ENCODE peak calls at places on chromosomes 2 and 18, in ten cellular contexts. One of them, this sample, is unnamed.

GRCh38 chr2:127705281-127706065 is 4.2 kb downstream of the SFT2D3 start:
- DNase-seq in MM.1S: no peak
- DNase-seq in astrocyte of the spinal cord: no peak
- DNase-seq in HFFc6: no peak
- DNase-seq in RWPE1: no peak
- DNase-seq in epithelial cell of esophagus: no peak
- DNase-seq in heart right ventricle: no peak
- DNase-seq in H1: no peak
- DNase-seq in WTC11: no peak
- DNase-seq in AG09309: no peak
- DNase-seq in this sample: peak

GRCh38 chr2:98539056-98539735 is 69.1 kb downstream of the COA5 start:
- DNase-seq in WTC11: no peak
- DNase-seq in astrocyte of the spinal cord: no peak
- DNase-seq in AG09309: no peak
- DNase-seq in heart right ventricle: no peak
- DNase-seq in H1: no peak
- DNase-seq in MM.1S: no peak
- DNase-seq in epithelial cell of esophagus: no peak
- DNase-seq in HFFc6: no peak
- DNase-seq in RWPE1: no peak
- DNase-seq in this sample: no peak

GRCh38 chr2:101697124-101697793 is at the start of gene MAP4K4:
- DNase-seq in RWPE1: peak
- DNase-seq in epithelial cell of esophagus: peak
- DNase-seq in WTC11: peak
- DNase-seq in MM.1S: peak
- DNase-seq in heart right ventricle: peak
- DNase-seq in astrocyte of the spinal cord: peak
- DNase-seq in H1: peak
- DNase-seq in AG09309: peak
- DNase-seq in HFFc6: peak
- DNase-seq in this sample: peak

GRCh38 chr18:63322908-63323634 is 3.5 kb upstream of the BCL2 start:
- DNase-seq in MM.1S: peak
- DNase-seq in epithelial cell of esophagus: peak
- DNase-seq in heart right ventricle: peak
- DNase-seq in RWPE1: peak
- DNase-seq in HFFc6: peak
- DNase-seq in astrocyte of the spinal cord: peak
- DNase-seq in AG09309: peak
- DNase-seq in H1: no peak
- DNase-seq in WTC11: peak
- DNase-seq in this sample: peak

GRCh38 chr2:50448556-50448955 is 583.4 kb downstream of the NRXN1 start:
- DNase-seq in MM.1S: no peak
- DNase-seq in astrocyte of the spinal cord: no peak
- DNase-seq in heart right ventricle: no peak
- DNase-seq in H1: no peak
- DNase-seq in WTC11: no peak
- DNase-seq in epithelial cell of esophagus: no peak
- DNase-seq in HFFc6: no peak
- DNase-seq in AG09309: no peak
- DNase-seq in RWPE1: no peak
- DNase-seq in this sample: no peak

GRCh38 chr2:240436626-240437180 is 1.2 kb downstream of the GPC1 start:
- DNase-seq in H1: no peak
- DNase-seq in epithelial cell of esophagus: peak
- DNase-seq in astrocyte of the spinal cord: peak
- DNase-seq in HFFc6: no peak
- DNase-seq in heart right ventricle: no peak
- DNase-seq in WTC11: no peak
- DNase-seq in AG09309: no peak
- DNase-seq in RWPE1: no peak
- DNase-seq in MM.1S: no peak
- DNase-seq in this sample: peak

GRCh38 chr2:122179492-122180070 is 424.1 kb downstream of the TSN start:
- DNase-seq in HFFc6: no peak
- DNase-seq in MM.1S: no peak
- DNase-seq in WTC11: no peak
- DNase-seq in astrocyte of the spinal cord: no peak
- DNase-seq in H1: no peak
- DNase-seq in epithelial cell of esophagus: peak
- DNase-seq in RWPE1: no peak
- DNase-seq in heart right ventricle: no peak
- DNase-seq in AG09309: no peak
- DNase-seq in this sample: peak

GRCh38 chr2:200749631-200750322 is 61.9 kb upstream of the BZW1 start:
- DNase-seq in MM.1S: no peak
- DNase-seq in HFFc6: no peak
- DNase-seq in RWPE1: no peak
- DNase-seq in epithelial cell of esophagus: no peak
- DNase-seq in heart right ventricle: no peak
- DNase-seq in astrocyte of the spinal cord: no peak
- DNase-seq in H1: no peak
- DNase-seq in AG09309: no peak
- DNase-seq in WTC11: no peak
- DNase-seq in this sample: no peak

GRCh38 chr2:54945401-54946219 is 104.6 kb downstream of the RTN4 start:
- DNase-seq in MM.1S: peak
- DNase-seq in epithelial cell of esophagus: peak
- DNase-seq in RWPE1: no peak
- DNase-seq in H1: no peak
- DNase-seq in astrocyte of the spinal cord: peak
- DNase-seq in HFFc6: peak
- DNase-seq in AG09309: peak
- DNase-seq in heart right ventricle: no peak
- DNase-seq in WTC11: no peak
- DNase-seq in this sample: peak

GRCh38 chr2:240818543-240819403 is 1.2 kb downstream of the KIF1A start:
- DNase-seq in WTC11: peak
- DNase-seq in HFFc6: no peak
- DNase-seq in epithelial cell of esophagus: no peak
- DNase-seq in MM.1S: no peak
- DNase-seq in H1: no peak
- DNase-seq in astrocyte of the spinal cord: no peak
- DNase-seq in AG09309: no peak
- DNase-seq in RWPE1: no peak
- DNase-seq in heart right ventricle: no peak
- DNase-seq in this sample: no peak

GRCh38 chr2:26317377-26318105 is 28.4 kb upstream of the SELENOI start:
- DNase-seq in H1: no peak
- DNase-seq in epithelial cell of esophagus: peak
- DNase-seq in astrocyte of the spinal cord: no peak
- DNase-seq in heart right ventricle: no peak
- DNase-seq in WTC11: no peak
- DNase-seq in AG09309: no peak
- DNase-seq in MM.1S: no peak
- DNase-seq in RWPE1: no peak
- DNase-seq in HFFc6: no peak
- DNase-seq in this sample: no peak

GRCh38 chr2:241863021-241863954 is 4.6 kb upstream of the PDCD1 start:
- DNase-seq in HFFc6: no peak
- DNase-seq in heart right ventricle: no peak
- DNase-seq in astrocyte of the spinal cord: no peak
- DNase-seq in MM.1S: no peak
- DNase-seq in epithelial cell of esophagus: no peak
- DNase-seq in H1: no peak
- DNase-seq in WTC11: no peak
- DNase-seq in AG09309: no peak
- DNase-seq in RWPE1: no peak
- DNase-seq in this sample: peak

GRCh38 chr18:61448316-61448715 is 115.1 kb downstream of the CDH20 start:
- DNase-seq in HFFc6: no peak
- DNase-seq in MM.1S: peak
- DNase-seq in heart right ventricle: no peak
- DNase-seq in WTC11: no peak
- DNase-seq in RWPE1: no peak
- DNase-seq in AG09309: no peak
- DNase-seq in epithelial cell of esophagus: peak
- DNase-seq in astrocyte of the spinal cord: no peak
- DNase-seq in H1: no peak
- DNase-seq in this sample: no peak

GRCh38 chr2:113192459-113193100 is 18.8 kb downstream of the PSD4 start:
- DNase-seq in H1: no peak
- DNase-seq in heart right ventricle: no peak
- DNase-seq in epithelial cell of esophagus: no peak
- DNase-seq in WTC11: peak
- DNase-seq in MM.1S: no peak
- DNase-seq in AG09309: no peak
- DNase-seq in RWPE1: no peak
- DNase-seq in HFFc6: no peak
- DNase-seq in astrocyte of the spinal cord: no peak
- DNase-seq in this sample: no peak
- TF ChIP-seq CTCF in H1: peak
- TF ChIP-seq CTCF in heart right ventricle: no peak
- TF ChIP-seq CTCF in epithelial cell of esophagus: no peak
- TF ChIP-seq CTCF in WTC11: no peak
- TF ChIP-seq CTCF in MM.1S: no peak
- TF ChIP-seq CTCF in AG09309: no peak
- TF ChIP-seq CTCF in RWPE1: no peak
- TF ChIP-seq CTCF in HFFc6: peak
- TF ChIP-seq CTCF in astrocyte of the spinal cord: no peak
- TF ChIP-seq CTCF in this sample: no peak

DNA sequence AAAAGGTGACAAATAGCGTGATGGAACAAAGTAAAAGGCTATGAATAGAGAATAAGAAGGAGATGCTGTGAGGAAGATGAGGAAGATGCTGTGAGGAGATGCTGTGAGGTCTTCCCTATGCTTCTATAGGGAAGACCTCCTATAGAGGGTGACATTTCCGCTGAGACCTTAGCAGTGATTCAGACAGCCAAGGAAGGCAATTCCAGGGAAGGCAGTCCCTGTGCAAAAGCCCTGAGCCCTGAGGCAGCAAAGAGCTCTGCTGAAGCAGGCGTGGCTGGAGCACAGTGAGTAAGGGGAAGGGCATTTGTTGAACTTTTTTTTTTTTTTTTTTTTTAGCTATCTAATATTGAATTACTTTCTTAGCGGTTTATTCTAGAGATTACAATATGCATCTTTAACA is 142.7 kb upstream of the FOSL2 start:
- DNase-seq in RWPE1: peak
- DNase-seq in MM.1S: no peak
- DNase-seq in HFFc6: peak
- DNase-seq in WTC11: no peak
- DNase-seq in H1: peak
- DNase-seq in heart right ventricle: no peak
- DNase-seq in astrocyte of the spinal cord: peak
- DNase-seq in AG09309: peak
- DNase-seq in epithelial cell of esophagus: peak
- DNase-seq in this sample: peak
- TF ChIP-seq CTCF in RWPE1: no peak
- TF ChIP-seq CTCF in MM.1S: no peak
- TF ChIP-seq CTCF in HFFc6: peak
- TF ChIP-seq CTCF in WTC11: no peak
- TF ChIP-seq CTCF in H1: no peak
- TF ChIP-seq CTCF in heart right ventricle: no peak
- TF ChIP-seq CTCF in astrocyte of the spinal cord: no peak
- TF ChIP-seq CTCF in AG09309: no peak
- TF ChIP-seq CTCF in epithelial cell of esophagus: no peak
- TF ChIP-seq CTCF in this sample: no peak

DNA sequence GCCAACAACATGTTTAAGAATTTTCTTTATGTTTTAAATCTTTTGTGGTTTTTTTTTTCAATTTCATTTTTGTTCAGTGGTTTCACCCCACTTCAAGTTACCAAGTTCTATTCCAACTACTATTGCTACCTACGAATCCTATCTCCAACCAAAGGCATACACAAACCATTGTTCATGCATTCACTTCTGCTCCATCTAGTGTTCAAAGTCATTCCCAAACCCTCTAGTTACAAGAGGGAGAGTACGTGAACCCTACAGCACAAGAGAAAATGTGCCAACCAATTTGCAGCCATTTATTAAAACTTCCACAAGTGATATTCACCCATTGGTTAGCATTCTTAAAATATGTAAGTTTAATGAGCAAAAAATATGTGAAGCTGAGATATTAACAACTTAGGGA is 295.1 kb upstream of the KYNU start:
- DNase-seq in WTC11: no peak
- DNase-seq in heart right ventricle: no peak
- DNase-seq in MM.1S: no peak
- DNase-seq in H1: no peak
- DNase-seq in AG09309: no peak
- DNase-seq in RWPE1: no peak
- DNase-seq in HFFc6: no peak
- DNase-seq in epithelial cell of esophagus: peak
- DNase-seq in astrocyte of the spinal cord: no peak
- DNase-seq in this sample: no peak
- TF ChIP-seq CTCF in WTC11: no peak
- TF ChIP-seq CTCF in heart right ventricle: no peak
- TF ChIP-seq CTCF in MM.1S: no peak
- TF ChIP-seq CTCF in H1: peak
- TF ChIP-seq CTCF in AG09309: no peak
- TF ChIP-seq CTCF in RWPE1: no peak
- TF ChIP-seq CTCF in HFFc6: no peak
- TF ChIP-seq CTCF in epithelial cell of esophagus: peak
- TF ChIP-seq CTCF in astrocyte of the spinal cord: peak
- TF ChIP-seq CTCF in this sample: no peak

GRCh38 chr2:154402138-154402714 is 296.3 kb upstream of the KCNJ3 start:
- DNase-seq in heart right ventricle: no peak
- DNase-seq in epithelial cell of esophagus: peak
- DNase-seq in HFFc6: no peak
- DNase-seq in RWPE1: peak
- DNase-seq in MM.1S: peak
- DNase-seq in astrocyte of the spinal cord: peak
- DNase-seq in WTC11: no peak
- DNase-seq in H1: no peak
- DNase-seq in AG09309: no peak
- DNase-seq in this sample: peak
- TF ChIP-seq CTCF in heart right ventricle: peak
- TF ChIP-seq CTCF in epithelial cell of esophagus: peak
- TF ChIP-seq CTCF in HFFc6: peak
- TF ChIP-seq CTCF in RWPE1: peak
- TF ChIP-seq CTCF in MM.1S: peak
- TF ChIP-seq CTCF in astrocyte of the spinal cord: peak
- TF ChIP-seq CTCF in WTC11: no peak
- TF ChIP-seq CTCF in H1: peak
- TF ChIP-seq CTCF in AG09309: peak
- TF ChIP-seq CTCF in this sample: peak

GRCh38 chr18:79680100-79680879 is 687 bp downstream of the CTDP1 start:
- DNase-seq in AG09309: no peak
- DNase-seq in WTC11: peak
- DNase-seq in heart right ventricle: peak
- DNase-seq in epithelial cell of esophagus: peak
- DNase-seq in MM.1S: peak
- DNase-seq in RWPE1: peak
- DNase-seq in H1: no peak
- DNase-seq in astrocyte of the spinal cord: peak
- DNase-seq in HFFc6: peak
- DNase-seq in this sample: peak
- TF ChIP-seq CTCF in AG09309: no peak
- TF ChIP-seq CTCF in WTC11: no peak
- TF ChIP-seq CTCF in heart right ventricle: no peak
- TF ChIP-seq CTCF in epithelial cell of esophagus: no peak
- TF ChIP-seq CTCF in MM.1S: no peak
- TF ChIP-seq CTCF in RWPE1: peak
- TF ChIP-seq CTCF in H1: no peak
- TF ChIP-seq CTCF in astrocyte of the spinal cord: no peak
- TF ChIP-seq CTCF in HFFc6: peak
- TF ChIP-seq CTCF in this sample: no peak

GRCh38 chr2:189253841-189254240 is 74.3 kb upstream of the COL5A2 start:
- DNase-seq in AG09309: no peak
- DNase-seq in epithelial cell of esophagus: peak
- DNase-seq in RWPE1: no peak
- DNase-seq in heart right ventricle: no peak
- DNase-seq in H1: no peak
- DNase-seq in WTC11: no peak
- DNase-seq in HFFc6: no peak
- DNase-seq in astrocyte of the spinal cord: no peak
- DNase-seq in MM.1S: no peak
- DNase-seq in this sample: no peak
- TF ChIP-seq CTCF in AG09309: no peak
- TF ChIP-seq CTCF in epithelial cell of esophagus: no peak
- TF ChIP-seq CTCF in RWPE1: no peak
- TF ChIP-seq CTCF in heart right ventricle: no peak
- TF ChIP-seq CTCF in H1: no peak
- TF ChIP-seq CTCF in WTC11: no peak
- TF ChIP-seq CTCF in HFFc6: no peak
- TF ChIP-seq CTCF in astrocyte of the spinal cord: no peak
- TF ChIP-seq CTCF in MM.1S: no peak
- TF ChIP-seq CTCF in this sample: no peak

This sample was measured in cardiac fibroblast.